ENCODE peak calls at places on chromosomes 5 and 9, in five cellular contexts. S is mammary epithelial cell, V is AG09309, L is cardiac fibroblast, C is thoracic aorta. K is an unnamed sample.

GRCh38 chr5:82413302-82414042 is 135.3 kb upstream of the RPS23 start:
- DNase-seq in S (peak), V (peak), L (peak), C (no peak), K (no peak)

GRCh38 chr5:14569948-14570691 is 11.5 kb upstream of the OTULINL start:
- DNase-seq in S (no peak), V (no peak), L (no peak), C (no peak), K (no peak)

GRCh38 chr5:45017568-45017967 is 208.8 kb downstream of the MRPS30 start:
- DNase-seq in S (no peak), V (no peak), L (no peak), C (no peak), K (no peak)

GRCh38 chr9:133127340-133127981 is 6.4 kb upstream of the RALGDS start:
- DNase-seq in S (peak), V (no peak), L (no peak), C (no peak), K (no peak)

GRCh38 chr5:110916373-110917049 is 155.0 kb upstream of the TSLP start:
- DNase-seq in S (peak), V (peak), L (peak), C (no peak), K (no peak)

GRCh38 chr9:116219686-116220085 is 66.1 kb downstream of the PAPPA start:
- DNase-seq in S (no peak), V (no peak), L (no peak), C (no peak), K (no peak)

GRCh38 chr5:86862093-86862492 is 244.4 kb downstream of the COX7C start:
- DNase-seq in S (no peak), V (no peak), L (no peak), C (no peak), K (no peak)

GRCh38 chr5:101717729-101718128 is 578.4 kb downstream of the SLCO4C1 start:
- DNase-seq in S (no peak), V (no peak), L (no peak), C (no peak), K (no peak)

GRCh38 chr9:115170674-115171073 is 52.7 kb upstream of the TNC start:
- DNase-seq in S (peak), V (no peak), L (peak), C (no peak), K (no peak)

GRCh38 chr5:78671609-78672008 is 23.0 kb upstream of the LHFPL2 start:
- DNase-seq in S (no peak), V (peak), L (peak), C (no peak), K (no peak)

GRCh38 chr9:95018099-95018927 is 291.8 kb downstream of the AOPEP start:
- DNase-seq in S (peak), V (peak), L (peak), C (no peak), K (no peak)

GRCh38 chr9:22528485-22528884 is 81.9 kb downstream of the DMRTA1 start:
- DNase-seq in S (no peak), V (no peak), L (peak), C (no peak), K (no peak)

GRCh38 chr5:32869216-32869615 is 158.1 kb downstream of the NPR3 start:
- DNase-seq in S (no peak), V (peak), L (no peak), C (no peak), K (no peak)

GRCh38 chr5:18881615-18882014 is 1106.4 kb downstream of the CDH18 start:
- DNase-seq in S (no peak), V (no peak), L (no peak), C (no peak), K (no peak)

GRCh38 chr5:137718611-137719010 is 17.3 kb downstream of the KLHL3 start:
- DNase-seq in S (no peak), V (no peak), L (no peak), C (no peak), K (no peak)

GRCh38 chr5:1763960-1764605 is 35.6 kb downstream of the MRPL36 start:
- DNase-seq in S (no peak), V (no peak), L (no peak), C (no peak), K (no peak)

GRCh38 chr5:34564706-34565235 is 91.4 kb upstream of the RAI14 start:
- DNase-seq in S (no peak), V (no peak), L (peak), C (no peak), K (no peak)

GRCh38 chr9:98989036-98990000 is 45.6 kb downstream of the COL15A1 start:
- DNase-seq in S (peak), V (peak), L (peak), C (peak), K (peak)

GRCh38 chr9:128113526-128114325 is 13.8 kb downstream of the PTGES2 start:
- DNase-seq in S (no peak), V (no peak), L (no peak), C (no peak), K (no peak)

GRCh38 chr5:149452665-149453617 is 73.8 kb upstream of the IL17B start:
- DNase-seq in S (peak), V (peak), L (peak), C (peak), K (no peak)

GRCh38 chr5:57448287-57448686 is 34.3 kb downstream of the ACTBL2 start:
- DNase-seq in S (no peak), V (no peak), L (no peak), C (no peak), K (no peak)

GRCh38 chr5:145825751-145826180 is 9.4 kb downstream of the PRELID2 start:
- DNase-seq in S (peak), V (no peak), L (peak), C (no peak), K (no peak)

GRCh38 chr5:147391781-147392180 is 118.1 kb downstream of the DPYSL3 start:
- DNase-seq in S (peak), V (peak), L (peak), C (peak), K (peak)

GRCh38 chr9:131228988-131229387 is 47.3 kb downstream of the FAM78A start:
- DNase-seq in S (no peak), V (no peak), L (peak), C (no peak), K (no peak)

GRCh38 chr5:78586251-78586650 is 62.3 kb downstream of the LHFPL2 start:
- DNase-seq in S (peak), V (peak), L (peak), C (no peak), K (no peak)

GRCh38 chr5:18202147-18202546 is 567.9 kb downstream of the TAF11L14 start:
- DNase-seq in S (peak), V (no peak), L (no peak), C (no peak), K (no peak)

GRCh38 chr5:98929123-98929981 is 545 bp upstream of the CHD1 start:
- DNase-seq in S (peak), V (peak), L (peak), C (peak), K (peak)

GRCh38 chr5:82314964-82315728 is 37.0 kb upstream of the RPS23 start:
- DNase-seq in S (no peak), V (no peak), L (peak), C (no peak), K (no peak)

DNA sequence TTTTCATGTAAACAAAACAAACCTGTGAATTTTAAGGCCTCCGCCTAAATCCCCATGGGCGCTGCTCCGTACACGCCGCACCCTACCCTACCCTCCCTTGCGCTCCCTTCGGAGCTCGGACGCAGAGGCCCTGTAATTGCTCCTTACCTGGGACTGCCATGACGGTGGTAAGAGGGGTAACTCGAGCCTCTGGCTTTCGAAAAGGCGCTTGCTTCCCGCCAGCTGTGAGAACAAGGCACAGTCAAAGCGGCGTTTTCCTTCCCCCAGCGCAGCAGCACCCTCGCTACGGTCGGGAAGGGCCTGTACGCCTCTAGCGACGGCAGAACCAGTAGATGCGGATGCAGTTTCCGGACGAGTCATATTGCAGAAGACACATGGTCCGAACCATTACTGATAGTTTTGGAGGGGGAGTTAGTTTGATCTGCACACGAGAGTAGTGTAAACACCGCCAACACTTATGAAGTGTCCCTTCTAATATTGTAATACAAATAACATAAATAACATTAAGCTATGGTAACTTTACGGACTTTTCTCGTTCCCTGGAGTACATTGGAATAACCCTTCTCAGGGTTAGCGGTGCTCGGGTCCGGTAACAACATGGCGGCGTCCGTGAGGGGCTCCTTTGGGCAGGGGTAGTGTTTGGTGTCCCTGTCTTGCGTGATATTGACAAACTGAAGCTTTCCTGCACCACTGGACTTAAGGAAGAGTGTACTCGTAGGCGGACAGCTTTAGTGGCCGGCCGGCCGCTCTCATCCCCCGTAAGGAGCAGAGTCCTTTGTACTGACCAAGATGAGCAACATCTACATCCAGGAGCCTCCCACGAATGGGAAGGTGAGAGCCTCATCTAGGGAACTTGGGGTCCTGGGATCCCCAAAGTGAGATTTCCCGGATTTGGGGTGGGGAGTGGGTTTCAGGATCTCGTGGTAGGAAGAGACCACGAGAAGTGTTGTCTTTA is at the start of the genes CWC27 and SREK1IP1:
- DNase-seq in S (peak), V (peak), L (peak), C (peak), K (peak)
- TF ChIP-seq CTCF in S (peak), V (peak), L (peak), C (peak), K (no peak)

DNA sequence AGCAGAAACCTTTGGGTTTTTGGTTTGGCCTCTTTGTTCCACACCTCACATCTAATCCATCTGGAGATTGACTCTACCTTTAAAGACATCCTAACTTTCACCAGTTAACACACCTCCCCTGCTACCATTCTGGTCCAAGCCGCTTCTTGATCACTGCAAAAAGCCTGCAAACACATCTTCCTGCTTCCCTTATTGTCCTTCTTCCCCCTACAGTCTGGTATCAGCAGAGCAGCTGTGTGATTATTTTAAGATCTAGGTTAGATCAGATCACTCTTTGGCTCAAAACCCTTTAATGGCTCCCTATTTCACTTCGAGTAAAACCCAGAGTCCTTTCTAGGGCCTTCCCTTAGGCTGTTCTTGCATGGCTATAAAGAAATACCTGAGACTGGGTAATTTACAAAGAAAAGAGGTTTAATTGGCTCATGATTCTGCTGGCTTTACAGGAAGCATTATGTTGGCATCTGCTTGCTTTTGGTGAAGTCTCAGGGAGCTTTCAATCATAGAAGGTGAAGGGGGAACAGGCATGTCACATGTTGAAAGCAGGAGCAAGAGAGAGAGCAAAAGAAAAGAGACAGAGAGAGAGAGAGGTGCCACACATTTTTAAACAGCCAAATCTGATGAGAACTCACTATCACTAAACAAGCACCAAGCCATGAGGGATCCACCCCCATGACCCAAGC is 1.5 kb upstream of the TEX10 start:
- DNase-seq in S (no peak), V (no peak), L (no peak), C (no peak), K (no peak)
- TF ChIP-seq CTCF in S (no peak), V (no peak), L (no peak), C (no peak), K (no peak)

GRCh38 chr5:141914154-141914743 is 9.4 kb upstream of the DELE1 start:
- DNase-seq in S (no peak), V (no peak), L (peak), C (no peak), K (no peak)
- TF ChIP-seq CTCF in S (peak), V (peak), L (peak), C (no peak), K (no peak)

DNA sequence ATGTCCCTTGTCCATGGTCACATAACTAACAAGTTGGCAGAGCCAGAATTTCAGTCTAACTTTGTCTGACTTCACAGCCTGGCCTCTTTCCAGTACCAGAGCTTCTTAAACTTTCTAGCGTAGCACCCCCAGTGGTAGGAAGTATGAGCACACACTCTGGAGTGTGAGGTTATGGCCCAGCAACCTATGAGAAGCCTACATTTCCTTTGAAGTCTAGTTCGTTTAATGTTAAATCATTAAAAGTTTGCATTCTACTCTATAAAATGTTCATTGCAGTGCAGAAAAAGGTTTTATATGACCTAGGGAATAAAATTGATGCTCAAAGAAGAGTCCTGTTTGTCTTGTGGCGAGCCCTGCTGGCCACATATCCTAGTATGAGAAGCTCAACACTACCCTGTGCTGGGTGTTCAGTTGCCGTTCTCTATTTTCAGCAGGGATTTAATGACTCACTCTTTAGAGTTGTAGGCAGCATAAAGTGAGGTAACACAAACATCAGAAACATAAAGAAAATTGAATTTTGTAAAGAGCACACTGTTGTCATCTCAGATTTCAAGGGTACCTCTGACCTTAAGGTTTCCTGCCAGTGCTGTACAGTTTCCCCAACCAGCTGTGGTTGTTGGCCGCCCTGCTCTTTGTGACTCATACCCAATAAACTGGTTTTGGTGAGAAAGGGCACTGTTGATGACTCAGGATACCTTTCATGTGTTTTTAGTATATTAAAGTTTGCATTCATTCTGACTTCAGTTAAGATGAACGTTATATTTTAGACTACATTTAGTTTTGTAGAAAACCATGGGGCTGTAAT is 14.3 kb downstream of the MCCC2 start:
- DNase-seq in S (peak), V (peak), L (peak), C (peak), K (no peak)
- TF ChIP-seq CTCF in S (peak), V (peak), L (peak), C (peak), K (no peak)

DNA sequence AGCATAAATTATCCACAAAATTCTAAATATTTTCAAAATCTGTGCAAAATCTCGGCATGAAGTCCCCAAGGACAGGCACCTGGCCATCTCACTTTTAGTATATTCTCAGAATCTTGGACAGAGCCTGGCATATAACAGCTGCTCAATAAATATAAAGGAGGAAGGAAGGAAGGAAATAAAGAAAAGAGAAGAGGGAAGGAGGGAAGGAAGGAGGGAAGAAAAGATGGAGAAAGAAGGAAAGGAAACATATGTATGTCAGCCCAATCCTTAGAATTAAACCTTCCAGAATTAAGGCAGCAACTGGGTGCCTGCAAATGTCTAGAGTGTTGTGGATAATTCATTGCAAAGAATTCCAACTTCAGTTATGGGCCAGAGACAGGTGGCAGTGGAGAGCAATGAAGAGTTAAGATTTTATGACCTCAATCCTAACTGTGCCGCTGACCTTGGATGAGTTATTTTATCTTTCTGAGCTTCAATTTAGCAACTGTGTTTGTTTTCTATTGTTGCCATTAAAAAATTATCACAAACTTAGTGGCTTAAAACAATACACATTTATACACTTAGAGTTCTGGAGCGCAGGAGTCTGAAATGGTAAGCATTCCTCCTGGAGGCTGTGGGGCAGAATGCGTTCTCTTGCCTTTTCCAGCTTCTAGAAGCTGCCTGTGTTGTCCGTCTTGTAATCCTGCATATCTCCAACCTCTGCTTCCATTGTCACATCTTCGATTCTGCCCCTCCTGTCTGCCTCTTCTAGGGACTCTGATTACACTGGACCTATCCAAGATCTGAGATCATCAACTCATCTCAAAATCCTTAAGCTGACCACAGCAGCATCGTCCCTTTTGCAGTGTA is 200.8 kb upstream of the MSX2 start:
- DNase-seq in S (no peak), V (no peak), L (no peak), C (no peak), K (no peak)
- TF ChIP-seq CTCF in S (peak), V (peak), L (no peak), C (no peak), K (no peak)

K was measured in omental fat pad.